ENCODE peak calls at places on chromosomes 3 and 15, in ten cellular contexts. One of them, this sample, is unnamed.
A peak's percentile ranks its signal among the peaks of the same experiment; 100 is the strongest.

GRCh38 chr3:14991148-14991742 is 43.9 kb downstream of the NR2C2 start:
- DNase-seq in C1 segment of cervical spinal cord: no peak
- DNase-seq in Daoy: no peak
- DNase-seq in NCI-H2107: no peak
- DNase-seq in psoas muscle: no peak
- DNase-seq in tibial nerve: no peak
- DNase-seq in sigmoid colon: no peak
- DNase-seq in stimulated activated CD8-positive, alpha-beta memory T cell treated with anti-CD3 and anti-CD28 coated beads, Interleukin-7, amount 100 ng/mL, for 24 hours: no peak
- DNase-seq in Peyer's patch: no peak
- DNase-seq in activated naive CD4-positive, alpha-beta T cell treated with Interleukin-2 at 50 U/mL for 16 hours: no peak
- DNase-seq in this sample: no peak

GRCh38 chr3:172138792-172139507 is 99.6 kb downstream of the FNDC3B start:
- DNase-seq in Daoy: peak; percentile 77
- DNase-seq in psoas muscle: no peak
- DNase-seq in tibial nerve: peak; percentile 82
- DNase-seq in activated naive CD4-positive, alpha-beta T cell treated with Interleukin-2 at 50 U/mL for 16 hours: peak; percentile 45
- DNase-seq in C1 segment of cervical spinal cord: peak; percentile 12
- DNase-seq in Peyer's patch: peak; percentile 81
- DNase-seq in NCI-H2107: no peak
- DNase-seq in sigmoid colon: peak; percentile 79
- DNase-seq in stimulated activated CD8-positive, alpha-beta memory T cell treated with anti-CD3 and anti-CD28 coated beads, Interleukin-7, amount 100 ng/mL, for 24 hours: no peak
- DNase-seq in this sample: no peak

GRCh38 chr15:57038496-57038895 is 120.1 kb downstream of the TCF12 start:
- DNase-seq in NCI-H2107: no peak
- DNase-seq in psoas muscle: no peak
- DNase-seq in tibial nerve: no peak
- DNase-seq in Daoy: no peak
- DNase-seq in activated naive CD4-positive, alpha-beta T cell treated with Interleukin-2 at 50 U/mL for 16 hours: no peak
- DNase-seq in C1 segment of cervical spinal cord: no peak
- DNase-seq in stimulated activated CD8-positive, alpha-beta memory T cell treated with anti-CD3 and anti-CD28 coated beads, Interleukin-7, amount 100 ng/mL, for 24 hours: no peak
- DNase-seq in Peyer's patch: no peak
- DNase-seq in sigmoid colon: no peak
- DNase-seq in this sample: no peak

GRCh38 chr3:66303556-66303955 is 82.8 kb downstream of the SLC25A26 start:
- DNase-seq in C1 segment of cervical spinal cord: no peak
- DNase-seq in Daoy: no peak
- DNase-seq in tibial nerve: no peak
- DNase-seq in activated naive CD4-positive, alpha-beta T cell treated with Interleukin-2 at 50 U/mL for 16 hours: peak; percentile 65
- DNase-seq in psoas muscle: no peak
- DNase-seq in stimulated activated CD8-positive, alpha-beta memory T cell treated with anti-CD3 and anti-CD28 coated beads, Interleukin-7, amount 100 ng/mL, for 24 hours: no peak
- DNase-seq in sigmoid colon: no peak
- DNase-seq in Peyer's patch: peak; percentile 53
- DNase-seq in NCI-H2107: no peak
- DNase-seq in this sample: no peak

GRCh38 chr3:7307410-7307809 is 446.5 kb downstream of the GRM7 start:
- DNase-seq in Peyer's patch: no peak
- DNase-seq in sigmoid colon: no peak
- DNase-seq in Daoy: no peak
- DNase-seq in tibial nerve: no peak
- DNase-seq in stimulated activated CD8-positive, alpha-beta memory T cell treated with anti-CD3 and anti-CD28 coated beads, Interleukin-7, amount 100 ng/mL, for 24 hours: no peak
- DNase-seq in activated naive CD4-positive, alpha-beta T cell treated with Interleukin-2 at 50 U/mL for 16 hours: no peak
- DNase-seq in psoas muscle: no peak
- DNase-seq in NCI-H2107: no peak
- DNase-seq in C1 segment of cervical spinal cord: no peak
- DNase-seq in this sample: no peak

GRCh38 chr3:133663569-133664313 is 2.0 kb upstream of the TOPBP1 start:
- DNase-seq in stimulated activated CD8-positive, alpha-beta memory T cell treated with anti-CD3 and anti-CD28 coated beads, Interleukin-7, amount 100 ng/mL, for 24 hours: no peak
- DNase-seq in Peyer's patch: no peak
- DNase-seq in tibial nerve: no peak
- DNase-seq in C1 segment of cervical spinal cord: no peak
- DNase-seq in psoas muscle: no peak
- DNase-seq in NCI-H2107: no peak
- DNase-seq in Daoy: peak; percentile 56
- DNase-seq in activated naive CD4-positive, alpha-beta T cell treated with Interleukin-2 at 50 U/mL for 16 hours: peak; percentile 4
- DNase-seq in sigmoid colon: no peak
- DNase-seq in this sample: peak; percentile 87

GRCh38 chr15:32831458-32831857 is 113.7 kb downstream of the GREM1 start:
- DNase-seq in Peyer's patch: no peak
- DNase-seq in Daoy: no peak
- DNase-seq in tibial nerve: no peak
- DNase-seq in psoas muscle: no peak
- DNase-seq in sigmoid colon: no peak
- DNase-seq in NCI-H2107: no peak
- DNase-seq in stimulated activated CD8-positive, alpha-beta memory T cell treated with anti-CD3 and anti-CD28 coated beads, Interleukin-7, amount 100 ng/mL, for 24 hours: no peak
- DNase-seq in activated naive CD4-positive, alpha-beta T cell treated with Interleukin-2 at 50 U/mL for 16 hours: no peak
- DNase-seq in C1 segment of cervical spinal cord: no peak
- DNase-seq in this sample: no peak

GRCh38 chr15:36658321-36658720 is 78.9 kb downstream of the CDIN1 start:
- DNase-seq in psoas muscle: no peak
- DNase-seq in tibial nerve: no peak
- DNase-seq in activated naive CD4-positive, alpha-beta T cell treated with Interleukin-2 at 50 U/mL for 16 hours: no peak
- DNase-seq in sigmoid colon: no peak
- DNase-seq in NCI-H2107: no peak
- DNase-seq in stimulated activated CD8-positive, alpha-beta memory T cell treated with anti-CD3 and anti-CD28 coated beads, Interleukin-7, amount 100 ng/mL, for 24 hours: no peak
- DNase-seq in Peyer's patch: no peak
- DNase-seq in Daoy: no peak
- DNase-seq in C1 segment of cervical spinal cord: no peak
- DNase-seq in this sample: no peak

GRCh38 chr15:95799286-95800187 is 531.0 kb upstream of the NR2F2 start:
- DNase-seq in tibial nerve: no peak
- DNase-seq in C1 segment of cervical spinal cord: no peak
- DNase-seq in activated naive CD4-positive, alpha-beta T cell treated with Interleukin-2 at 50 U/mL for 16 hours: no peak
- DNase-seq in Peyer's patch: no peak
- DNase-seq in stimulated activated CD8-positive, alpha-beta memory T cell treated with anti-CD3 and anti-CD28 coated beads, Interleukin-7, amount 100 ng/mL, for 24 hours: no peak
- DNase-seq in NCI-H2107: no peak
- DNase-seq in sigmoid colon: no peak
- DNase-seq in psoas muscle: no peak
- DNase-seq in Daoy: peak; percentile 44
- DNase-seq in this sample: no peak

GRCh38 chr3:149494022-149494758 is 19.7 kb downstream of the TM4SF4 start:
- DNase-seq in Daoy: peak; percentile 75
- DNase-seq in NCI-H2107: peak; percentile 24
- DNase-seq in stimulated activated CD8-positive, alpha-beta memory T cell treated with anti-CD3 and anti-CD28 coated beads, Interleukin-7, amount 100 ng/mL, for 24 hours: no peak
- DNase-seq in Peyer's patch: peak; percentile 57
- DNase-seq in C1 segment of cervical spinal cord: no peak
- DNase-seq in activated naive CD4-positive, alpha-beta T cell treated with Interleukin-2 at 50 U/mL for 16 hours: peak; percentile 8
- DNase-seq in sigmoid colon: peak; percentile 80
- DNase-seq in tibial nerve: peak; percentile 76
- DNase-seq in psoas muscle: no peak
- DNase-seq in this sample: peak; percentile 37

GRCh38 chr15:31276596-31277298 is 49.9 kb upstream of the KLF13 start:
- DNase-seq in activated naive CD4-positive, alpha-beta T cell treated with Interleukin-2 at 50 U/mL for 16 hours: no peak
- DNase-seq in Peyer's patch: peak; percentile 30
- DNase-seq in C1 segment of cervical spinal cord: no peak
- DNase-seq in Daoy: no peak
- DNase-seq in NCI-H2107: no peak
- DNase-seq in psoas muscle: peak; percentile 17
- DNase-seq in sigmoid colon: peak; percentile 55
- DNase-seq in stimulated activated CD8-positive, alpha-beta memory T cell treated with anti-CD3 and anti-CD28 coated beads, Interleukin-7, amount 100 ng/mL, for 24 hours: no peak
- DNase-seq in tibial nerve: no peak
- DNase-seq in this sample: no peak

GRCh38 chr15:25182098-25182478 is 227.3 kb downstream of the SNRPN start:
- DNase-seq in stimulated activated CD8-positive, alpha-beta memory T cell treated with anti-CD3 and anti-CD28 coated beads, Interleukin-7, amount 100 ng/mL, for 24 hours: no peak
- DNase-seq in Daoy: no peak
- DNase-seq in NCI-H2107: no peak
- DNase-seq in Peyer's patch: no peak
- DNase-seq in sigmoid colon: peak; percentile 35
- DNase-seq in C1 segment of cervical spinal cord: no peak
- DNase-seq in activated naive CD4-positive, alpha-beta T cell treated with Interleukin-2 at 50 U/mL for 16 hours: no peak
- DNase-seq in psoas muscle: no peak
- DNase-seq in tibial nerve: no peak
- DNase-seq in this sample: no peak

GRCh38 chr3:187936676-187937075 is 191.4 kb upstream of the BCL6 start:
- DNase-seq in activated naive CD4-positive, alpha-beta T cell treated with Interleukin-2 at 50 U/mL for 16 hours: no peak
- DNase-seq in Daoy: no peak
- DNase-seq in sigmoid colon: no peak
- DNase-seq in C1 segment of cervical spinal cord: no peak
- DNase-seq in Peyer's patch: no peak
- DNase-seq in NCI-H2107: no peak
- DNase-seq in psoas muscle: no peak
- DNase-seq in tibial nerve: no peak
- DNase-seq in stimulated activated CD8-positive, alpha-beta memory T cell treated with anti-CD3 and anti-CD28 coated beads, Interleukin-7, amount 100 ng/mL, for 24 hours: no peak
- DNase-seq in this sample: no peak

GRCh38 chr3:151305081-151305777 is 11.4 kb downstream of the GPR87 start:
- DNase-seq in NCI-H2107: no peak
- DNase-seq in Peyer's patch: no peak
- DNase-seq in sigmoid colon: peak; percentile 67
- DNase-seq in psoas muscle: peak; percentile 51
- DNase-seq in Daoy: peak; percentile 97
- DNase-seq in activated naive CD4-positive, alpha-beta T cell treated with Interleukin-2 at 50 U/mL for 16 hours: peak; percentile 35
- DNase-seq in C1 segment of cervical spinal cord: no peak
- DNase-seq in tibial nerve: peak; percentile 52
- DNase-seq in stimulated activated CD8-positive, alpha-beta memory T cell treated with anti-CD3 and anti-CD28 coated beads, Interleukin-7, amount 100 ng/mL, for 24 hours: no peak
- DNase-seq in this sample: no peak

GRCh38 chr3:184129012-184129411 is 6.1 kb upstream of the EIF2B5 start:
- DNase-seq in NCI-H2107: peak; percentile 42
- DNase-seq in psoas muscle: no peak
- DNase-seq in Daoy: peak; percentile 26
- DNase-seq in sigmoid colon: no peak
- DNase-seq in stimulated activated CD8-positive, alpha-beta memory T cell treated with anti-CD3 and anti-CD28 coated beads, Interleukin-7, amount 100 ng/mL, for 24 hours: no peak
- DNase-seq in Peyer's patch: peak; percentile 49
- DNase-seq in activated naive CD4-positive, alpha-beta T cell treated with Interleukin-2 at 50 U/mL for 16 hours: no peak
- DNase-seq in C1 segment of cervical spinal cord: no peak
- DNase-seq in tibial nerve: no peak
- DNase-seq in this sample: peak; percentile 49

GRCh38 chr3:36525115-36525711 is 144.9 kb downstream of the STAC start:
- DNase-seq in activated naive CD4-positive, alpha-beta T cell treated with Interleukin-2 at 50 U/mL for 16 hours: no peak
- DNase-seq in stimulated activated CD8-positive, alpha-beta memory T cell treated with anti-CD3 and anti-CD28 coated beads, Interleukin-7, amount 100 ng/mL, for 24 hours: no peak
- DNase-seq in psoas muscle: no peak
- DNase-seq in Peyer's patch: no peak
- DNase-seq in C1 segment of cervical spinal cord: no peak
- DNase-seq in Daoy: peak; percentile 3
- DNase-seq in NCI-H2107: no peak
- DNase-seq in sigmoid colon: no peak
- DNase-seq in tibial nerve: no peak
- DNase-seq in this sample: no peak

GRCh38 chr3:152491922-152492321 is 223.2 kb downstream of the MBNL1 start:
- DNase-seq in stimulated activated CD8-positive, alpha-beta memory T cell treated with anti-CD3 and anti-CD28 coated beads, Interleukin-7, amount 100 ng/mL, for 24 hours: no peak
- DNase-seq in psoas muscle: no peak
- DNase-seq in Daoy: no peak
- DNase-seq in NCI-H2107: no peak
- DNase-seq in tibial nerve: no peak
- DNase-seq in C1 segment of cervical spinal cord: no peak
- DNase-seq in activated naive CD4-positive, alpha-beta T cell treated with Interleukin-2 at 50 U/mL for 16 hours: no peak
- DNase-seq in Peyer's patch: no peak
- DNase-seq in sigmoid colon: no peak
- DNase-seq in this sample: no peak

GRCh38 chr3:129758921-129759320 is 134.6 kb downstream of the TMCC1 start:
- DNase-seq in C1 segment of cervical spinal cord: no peak
- DNase-seq in stimulated activated CD8-positive, alpha-beta memory T cell treated with anti-CD3 and anti-CD28 coated beads, Interleukin-7, amount 100 ng/mL, for 24 hours: no peak
- DNase-seq in NCI-H2107: no peak
- DNase-seq in tibial nerve: no peak
- DNase-seq in Daoy: no peak
- DNase-seq in Peyer's patch: no peak
- DNase-seq in sigmoid colon: no peak
- DNase-seq in psoas muscle: no peak
- DNase-seq in activated naive CD4-positive, alpha-beta T cell treated with Interleukin-2 at 50 U/mL for 16 hours: no peak
- DNase-seq in this sample: no peak

GRCh38 chr3:158368271-158368670 is 202.7 kb upstream of the MLF1 start:
- DNase-seq in Daoy: no peak
- DNase-seq in C1 segment of cervical spinal cord: no peak
- DNase-seq in NCI-H2107: no peak
- DNase-seq in tibial nerve: no peak
- DNase-seq in activated naive CD4-positive, alpha-beta T cell treated with Interleukin-2 at 50 U/mL for 16 hours: no peak
- DNase-seq in sigmoid colon: no peak
- DNase-seq in Peyer's patch: no peak
- DNase-seq in psoas muscle: no peak
- DNase-seq in stimulated activated CD8-positive, alpha-beta memory T cell treated with anti-CD3 and anti-CD28 coated beads, Interleukin-7, amount 100 ng/mL, for 24 hours: no peak
- DNase-seq in this sample: no peak

GRCh38 chr15:53910852-53911251 is 67.4 kb upstream of the UNC13C start:
- DNase-seq in NCI-H2107: no peak
- DNase-seq in Peyer's patch: no peak
- DNase-seq in sigmoid colon: no peak
- DNase-seq in C1 segment of cervical spinal cord: no peak
- DNase-seq in psoas muscle: no peak
- DNase-seq in activated naive CD4-positive, alpha-beta T cell treated with Interleukin-2 at 50 U/mL for 16 hours: no peak
- DNase-seq in stimulated activated CD8-positive, alpha-beta memory T cell treated with anti-CD3 and anti-CD28 coated beads, Interleukin-7, amount 100 ng/mL, for 24 hours: no peak
- DNase-seq in tibial nerve: no peak
- DNase-seq in Daoy: no peak
- DNase-seq in this sample: no peak

GRCh38 chr15:62739082-62739481 is 303.5 kb upstream of the TPM1 start:
- DNase-seq in tibial nerve: no peak
- DNase-seq in sigmoid colon: no peak
- DNase-seq in Daoy: peak; percentile 82
- DNase-seq in psoas muscle: no peak
- DNase-seq in stimulated activated CD8-positive, alpha-beta memory T cell treated with anti-CD3 and anti-CD28 coated beads, Interleukin-7, amount 100 ng/mL, for 24 hours: no peak
- DNase-seq in Peyer's patch: no peak
- DNase-seq in C1 segment of cervical spinal cord: no peak
- DNase-seq in NCI-H2107: no peak
- DNase-seq in activated naive CD4-positive, alpha-beta T cell treated with Interleukin-2 at 50 U/mL for 16 hours: no peak
- DNase-seq in this sample: no peak

GRCh38 chr15:48748535-48748934 is 62.3 kb downstream of the CEP152 start:
- DNase-seq in NCI-H2107: no peak
- DNase-seq in Peyer's patch: no peak
- DNase-seq in sigmoid colon: no peak
- DNase-seq in psoas muscle: no peak
- DNase-seq in stimulated activated CD8-positive, alpha-beta memory T cell treated with anti-CD3 and anti-CD28 coated beads, Interleukin-7, amount 100 ng/mL, for 24 hours: no peak
- DNase-seq in activated naive CD4-positive, alpha-beta T cell treated with Interleukin-2 at 50 U/mL for 16 hours: no peak
- DNase-seq in Daoy: no peak
- DNase-seq in C1 segment of cervical spinal cord: no peak
- DNase-seq in tibial nerve: no peak
- DNase-seq in this sample: no peak

GRCh38 chr3:42572278-42572677 is 9.5 kb downstream of the SEC22C start:
- DNase-seq in activated naive CD4-positive, alpha-beta T cell treated with Interleukin-2 at 50 U/mL for 16 hours: peak; percentile 11
- DNase-seq in C1 segment of cervical spinal cord: no peak
- DNase-seq in Peyer's patch: peak; percentile 68
- DNase-seq in Daoy: peak; percentile 26
- DNase-seq in sigmoid colon: no peak
- DNase-seq in tibial nerve: peak; percentile 16
- DNase-seq in psoas muscle: no peak
- DNase-seq in stimulated activated CD8-positive, alpha-beta memory T cell treated with anti-CD3 and anti-CD28 coated beads, Interleukin-7, amount 100 ng/mL, for 24 hours: no peak
- DNase-seq in NCI-H2107: no peak
- DNase-seq in this sample: peak; percentile 36

GRCh38 chr15:68512578-68512977 is 66.2 kb upstream of the CORO2B start:
- DNase-seq in Peyer's patch: no peak
- DNase-seq in C1 segment of cervical spinal cord: no peak
- DNase-seq in activated naive CD4-positive, alpha-beta T cell treated with Interleukin-2 at 50 U/mL for 16 hours: no peak
- DNase-seq in sigmoid colon: no peak
- DNase-seq in tibial nerve: no peak
- DNase-seq in psoas muscle: no peak
- DNase-seq in NCI-H2107: no peak
- DNase-seq in Daoy: no peak
- DNase-seq in stimulated activated CD8-positive, alpha-beta memory T cell treated with anti-CD3 and anti-CD28 coated beads, Interleukin-7, amount 100 ng/mL, for 24 hours: no peak
- DNase-seq in this sample: no peak

GRCh38 chr3:194160158-194160557 is 24.2 kb downstream of the HES1 start:
- DNase-seq in tibial nerve: no peak
- DNase-seq in sigmoid colon: no peak
- DNase-seq in stimulated activated CD8-positive, alpha-beta memory T cell treated with anti-CD3 and anti-CD28 coated beads, Interleukin-7, amount 100 ng/mL, for 24 hours: no peak
- DNase-seq in activated naive CD4-positive, alpha-beta T cell treated with Interleukin-2 at 50 U/mL for 16 hours: no peak
- DNase-seq in Daoy: no peak
- DNase-seq in C1 segment of cervical spinal cord: no peak
- DNase-seq in Peyer's patch: no peak
- DNase-seq in psoas muscle: no peak
- DNase-seq in NCI-H2107: no peak
- DNase-seq in this sample: no peak

GRCh38 chr15:35854398-35854797 is 308.4 kb upstream of the DPH6 start:
- DNase-seq in NCI-H2107: no peak
- DNase-seq in activated naive CD4-positive, alpha-beta T cell treated with Interleukin-2 at 50 U/mL for 16 hours: no peak
- DNase-seq in sigmoid colon: no peak
- DNase-seq in psoas muscle: no peak
- DNase-seq in Peyer's patch: no peak
- DNase-seq in stimulated activated CD8-positive, alpha-beta memory T cell treated with anti-CD3 and anti-CD28 coated beads, Interleukin-7, amount 100 ng/mL, for 24 hours: no peak
- DNase-seq in tibial nerve: no peak
- DNase-seq in Daoy: no peak
- DNase-seq in C1 segment of cervical spinal cord: no peak
- DNase-seq in this sample: no peak

GRCh38 chr15:80556694-80557367 is 138.3 kb upstream of the ABHD17C start:
- DNase-seq in activated naive CD4-positive, alpha-beta T cell treated with Interleukin-2 at 50 U/mL for 16 hours: no peak
- DNase-seq in Daoy: no peak
- DNase-seq in C1 segment of cervical spinal cord: no peak
- DNase-seq in NCI-H2107: peak; percentile 69
- DNase-seq in psoas muscle: no peak
- DNase-seq in sigmoid colon: no peak
- DNase-seq in stimulated activated CD8-positive, alpha-beta memory T cell treated with anti-CD3 and anti-CD28 coated beads, Interleukin-7, amount 100 ng/mL, for 24 hours: no peak
- DNase-seq in tibial nerve: no peak
- DNase-seq in Peyer's patch: no peak
- DNase-seq in this sample: no peak

GRCh38 chr15:56802164-56802563 is 68.9 kb upstream of the ZNF280D start:
- DNase-seq in C1 segment of cervical spinal cord: no peak
- DNase-seq in psoas muscle: no peak
- DNase-seq in NCI-H2107: no peak
- DNase-seq in tibial nerve: no peak
- DNase-seq in sigmoid colon: no peak
- DNase-seq in activated naive CD4-positive, alpha-beta T cell treated with Interleukin-2 at 50 U/mL for 16 hours: no peak
- DNase-seq in stimulated activated CD8-positive, alpha-beta memory T cell treated with anti-CD3 and anti-CD28 coated beads, Interleukin-7, amount 100 ng/mL, for 24 hours: no peak
- DNase-seq in Peyer's patch: no peak
- DNase-seq in Daoy: no peak
- DNase-seq in this sample: no peak